ENCODE peak calls at places on chromosomes 4 and X, in nine cellular contexts. P is progenitor cell of endocrine pancreas, D is B cell, T is bronchial epithelial cell, H is AG10803, Q is astrocyte of the spinal cord, J is colonic mucosa, L is AG09319, X is activated B cell treated with CpG ODN at 0.5 μM for 24 hours. S is an unnamed sample.

GRCh38 chr4:77376788-77377460 is 219.9 kb downstream of the CCNG2 start:
- DNase-seq in P (no peak), D (no peak), T (no peak), H (no peak), Q (no peak), J (no peak), L (no peak), X (no peak), S (no peak)

GRCh38 chr4:73707918-73708577 is 32.3 kb upstream of the CXCL8 start:
- DNase-seq in P (no peak), D (no peak), T (peak; percentile 94), H (peak; percentile 81), Q (peak; percentile 93), J (peak; percentile 68), L (peak; percentile 44), X (no peak), S (peak; percentile 55)

GRCh38 chrX:112218388-112218787 is 135.8 kb upstream of the TRPC5 start:
- DNase-seq in P (no peak), D (no peak), T (no peak), H (no peak), Q (no peak), J (no peak), L (no peak), X (no peak), S (no peak)

GRCh38 chr4:42310343-42310742 is 86.9 kb upstream of the SHISA3 start:
- DNase-seq in P (no peak), D (no peak), T (no peak), H (no peak), Q (no peak), J (no peak), L (no peak), X (no peak), S (no peak)

GRCh38 chrX:137547291-137547690 is 18.6 kb upstream of the ZIC3 start:
- DNase-seq in P (no peak), D (no peak), T (no peak), H (no peak), Q (no peak), J (no peak), L (no peak), X (no peak), S (no peak)

GRCh38 chr4:101102114-101102752 is 245.1 kb downstream of the PPP3CA start:
- DNase-seq in P (no peak), D (no peak), T (no peak), H (peak; percentile 94), Q (peak; percentile 95), J (peak; percentile 41), L (peak; percentile 86), X (no peak), S (no peak)

GRCh38 chrX:64739792-64740378 is 236.4 kb downstream of the ZC4H2 start:
- DNase-seq in P (no peak), D (no peak), T (no peak), H (no peak), Q (no peak), J (no peak), L (no peak), X (no peak), S (no peak)

GRCh38 chr4:70667710-70668535 is 1.6 kb upstream of the JCHAIN start:
- DNase-seq in P (no peak), D (no peak), T (no peak), H (peak; percentile 73), Q (no peak), J (no peak), L (no peak), X (no peak), S (no peak)

GRCh38 chrX:96453139-96453538 is 231.5 kb upstream of the DIAPH2 start:
- DNase-seq in P (no peak), D (no peak), T (no peak), H (no peak), Q (no peak), J (no peak), L (no peak), X (no peak), S (no peak)

GRCh38 chr4:142474398-142475087 is 371.6 kb downstream of the INPP4B start:
- DNase-seq in P (no peak), D (no peak), T (peak; percentile 96), H (no peak), Q (no peak), J (no peak), L (no peak), X (no peak), S (peak; percentile 60)

DNA sequence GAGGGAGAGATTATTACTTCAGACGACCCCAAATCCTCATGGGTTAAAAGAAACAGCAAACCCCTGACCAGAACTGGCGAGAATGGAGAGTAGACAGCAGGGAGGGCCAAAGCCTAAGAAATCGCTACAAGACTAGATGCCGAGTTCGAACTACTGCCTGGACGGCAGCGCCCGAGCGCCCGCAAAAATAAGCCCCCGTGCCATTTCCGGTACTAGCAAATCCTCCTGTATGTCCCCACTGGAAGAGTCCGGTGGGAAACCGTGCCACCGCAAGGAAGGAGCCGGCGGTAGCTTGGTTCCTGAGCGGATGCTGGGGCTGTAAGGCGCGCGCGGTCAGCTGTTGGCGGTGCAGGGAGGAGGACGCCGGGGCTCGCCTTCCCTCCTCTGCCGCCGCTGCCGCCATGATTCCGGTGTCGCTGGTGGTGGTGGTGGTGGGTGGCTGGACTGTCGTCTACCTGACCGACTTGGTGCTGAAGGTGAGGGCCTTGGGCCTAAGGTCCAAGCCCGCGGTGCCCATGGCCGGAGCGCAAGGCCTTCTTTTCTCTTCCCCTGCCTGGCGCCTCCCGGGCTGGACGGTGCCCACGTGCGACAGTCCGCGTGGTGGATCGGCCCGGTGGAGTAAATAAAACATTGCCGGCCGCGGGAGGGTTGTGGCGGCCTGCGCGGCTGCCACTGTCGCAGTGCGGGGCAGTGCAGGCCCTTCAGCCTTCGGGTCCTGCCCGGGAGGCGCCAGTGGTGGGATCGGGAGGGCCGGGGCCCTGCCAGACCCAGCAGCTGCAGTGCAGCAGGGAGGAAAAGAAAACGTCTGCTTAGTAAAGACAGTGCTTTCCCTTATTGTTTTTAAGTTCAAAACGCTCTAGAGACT is at the start of gene MBTPS2:
- DNase-seq in P (peak; percentile 65), D (peak; percentile 43), T (peak; percentile 65), H (peak; percentile 92), Q (peak; percentile 93), J (peak; percentile 81), L (peak; percentile 81), X (peak; percentile 75), S (peak; percentile 49)
- TF ChIP-seq CTCF in P (no peak), D (no peak), T (peak; percentile 3), H (peak; percentile 37), Q (peak; percentile 29), J (no peak), L (peak; percentile 26), X (no peak), S (no peak)

GRCh38 chr4:3246458-3247398 is 2.2 kb upstream of the MSANTD1 start:
- DNase-seq in P (no peak), D (no peak), T (no peak), H (no peak), Q (no peak), J (no peak), L (no peak), X (no peak), S (no peak)
- TF ChIP-seq CTCF in P (no peak), D (no peak), T (no peak), H (no peak), Q (no peak), J (no peak), L (no peak), X (no peak), S (no peak)

DNA sequence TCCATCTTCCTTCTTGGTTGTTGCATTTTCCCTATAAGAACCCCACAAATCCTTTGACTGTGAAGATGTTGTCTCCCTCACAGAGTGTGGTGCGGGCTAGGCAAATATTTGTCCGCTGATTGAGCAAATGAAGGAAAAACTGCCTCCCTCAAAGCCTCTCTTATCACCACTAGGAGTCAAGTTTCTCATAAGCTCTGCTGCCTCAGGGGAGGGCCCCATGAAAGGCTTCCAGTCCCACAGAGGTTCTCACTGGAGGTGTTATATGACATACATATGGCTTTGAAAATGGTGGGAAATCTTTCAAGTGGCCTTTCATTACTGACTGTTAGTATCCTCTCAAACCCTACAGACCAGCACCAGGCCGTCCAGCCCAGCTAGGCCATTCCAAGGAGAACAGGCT is 9.3 kb downstream of the VGLL1 start:
- DNase-seq in P (no peak), D (no peak), T (no peak), H (no peak), Q (no peak), J (no peak), L (no peak), X (no peak), S (no peak)
- TF ChIP-seq CTCF in P (no peak), D (no peak), T (no peak), H (no peak), Q (no peak), J (no peak), L (no peak), X (no peak), S (no peak)

DNA sequence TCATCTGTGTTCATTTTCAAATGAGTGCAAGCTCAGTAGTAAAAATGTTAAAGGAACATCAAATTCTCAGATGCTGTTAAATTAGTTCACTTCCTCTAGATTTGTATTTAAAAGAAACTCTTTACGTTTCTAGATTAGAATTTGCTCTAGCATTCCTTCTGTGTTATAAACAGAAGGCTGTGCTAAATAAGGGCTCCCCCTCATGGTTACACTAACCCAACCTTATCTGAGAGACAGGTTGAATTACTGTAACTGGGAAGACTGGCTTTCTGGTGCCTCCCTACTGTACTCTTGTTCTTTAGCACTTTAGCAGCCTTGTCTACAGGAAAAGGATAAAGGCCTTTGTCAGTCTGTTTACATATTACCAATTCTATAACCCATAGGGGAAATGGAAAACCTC is 56.8 kb downstream of the RXFP1 start:
- DNase-seq in P (no peak), D (no peak), T (peak; percentile 63), H (peak; percentile 29), Q (peak; percentile 26), J (no peak), L (peak; percentile 20), X (no peak), S (peak; percentile 52)
- TF ChIP-seq CTCF in P (no peak), D (no peak), T (peak; percentile 41), H (peak; percentile 54), Q (peak; percentile 52), J (no peak), L (peak; percentile 43), X (no peak), S (no peak)

DNA sequence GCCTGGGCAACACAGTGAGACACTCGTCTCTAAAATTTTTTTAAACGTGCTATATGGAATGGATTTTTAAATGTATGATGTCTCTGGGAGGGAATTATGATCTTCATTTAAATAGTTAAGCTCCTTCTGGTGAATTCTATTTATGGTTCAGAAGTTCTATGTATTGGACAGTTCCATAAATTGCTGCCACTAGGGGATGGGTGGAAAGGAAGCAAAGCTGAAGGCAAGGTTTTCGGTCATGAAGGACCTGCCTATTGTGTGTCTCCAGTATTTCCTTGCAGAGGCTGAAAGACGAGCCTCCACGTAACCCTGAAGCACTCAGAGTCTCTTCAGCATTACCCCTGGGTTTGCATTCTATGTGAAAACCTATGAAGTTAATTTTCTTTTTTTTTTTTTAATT is 451.5 kb upstream of the FAT1 start:
- DNase-seq in P (no peak), D (no peak), T (no peak), H (no peak), Q (no peak), J (no peak), L (no peak), X (no peak), S (no peak)
- TF ChIP-seq CTCF in P (peak; percentile 13), D (no peak), T (no peak), H (peak; percentile 44), Q (no peak), J (peak; percentile 10), L (no peak), X (no peak), S (no peak)

GRCh38 chr4:6448476-6449170 is 23.8 kb downstream of the PPP2R2C start:
- DNase-seq in P (no peak), D (no peak), T (no peak), H (no peak), Q (no peak), J (no peak), L (no peak), X (no peak), S (no peak)
- TF ChIP-seq CTCF in P (no peak), D (no peak), T (no peak), H (no peak), Q (no peak), J (no peak), L (no peak), X (no peak), S (no peak)

S was measured in RWPE1.